ENCODE peak calls at places on chromosomes 1 and 21, in six cellular contexts. One of them, this sample, is unnamed. For H3K36me3 and H3K4me1, the result is how much of the 10 kb centered on the place peaks cover.

GRCh38 chr1:228454238-228454637 is 32.9 kb upstream of the RNF187 start:
- DNase-seq in prostate gland: no peak
- DNase-seq in heart left ventricle: no peak
- DNase-seq in left lung: no peak
- DNase-seq in fibroblast of lung: no peak
- DNase-seq in DND-41: no peak
- DNase-seq in this sample: no peak

GRCh38 chr21:25997788-25998611 is 172.6 kb downstream of the APP start:
- DNase-seq in heart left ventricle: no peak
- DNase-seq in prostate gland: peak
- DNase-seq in left lung: no peak
- DNase-seq in fibroblast of lung: no peak
- DNase-seq in DND-41: no peak
- DNase-seq in this sample: no peak

GRCh38 chr1:169105434-169106094 is 926 bp upstream of the ATP1B1 start:
- DNase-seq in fibroblast of lung: peak
- DNase-seq in left lung: peak
- DNase-seq in prostate gland: peak
- DNase-seq in heart left ventricle: peak
- DNase-seq in DND-41: peak
- DNase-seq in this sample: peak

GRCh38 chr1:6494627-6495026 is 3.2 kb upstream of the PLEKHG5 start:
- DNase-seq in DND-41: no peak
- DNase-seq in left lung: no peak
- DNase-seq in heart left ventricle: peak
- DNase-seq in prostate gland: no peak
- DNase-seq in fibroblast of lung: no peak
- DNase-seq in this sample: no peak

GRCh38 chr21:40512590-40512989 is 334.4 kb downstream of the DSCAM start:
- DNase-seq in left lung: no peak
- DNase-seq in prostate gland: no peak
- DNase-seq in heart left ventricle: no peak
- DNase-seq in DND-41: peak
- DNase-seq in fibroblast of lung: no peak
- DNase-seq in this sample: no peak

GRCh38 chr1:242691603-242691945 is 167.1 kb upstream of the PLD5 start:
- DNase-seq in prostate gland: no peak
- DNase-seq in fibroblast of lung: no peak
- DNase-seq in heart left ventricle: no peak
- DNase-seq in left lung: no peak
- DNase-seq in DND-41: no peak
- DNase-seq in this sample: no peak

GRCh38 chr1:173043253-173043652 is 7.5 kb downstream of the TNFSF18 start:
- DNase-seq in heart left ventricle: no peak
- DNase-seq in left lung: no peak
- DNase-seq in DND-41: no peak
- DNase-seq in fibroblast of lung: peak
- DNase-seq in prostate gland: no peak
- DNase-seq in this sample: no peak

GRCh38 chr1:210440081-210440480 is 111.4 kb downstream of the HHAT start:
- DNase-seq in heart left ventricle: no peak
- DNase-seq in DND-41: no peak
- DNase-seq in fibroblast of lung: peak
- DNase-seq in prostate gland: no peak
- DNase-seq in left lung: no peak
- DNase-seq in this sample: no peak

GRCh38 chr1:19621274-19621950 is 22.7 kb upstream of the NBL1 start:
- DNase-seq in heart left ventricle: no peak
- DNase-seq in left lung: no peak
- DNase-seq in prostate gland: no peak
- DNase-seq in fibroblast of lung: no peak
- DNase-seq in DND-41: no peak
- DNase-seq in this sample: no peak

GRCh38 chr1:236311040-236311439 is 29.3 kb upstream of the ERO1B start:
- DNase-seq in left lung: no peak
- DNase-seq in prostate gland: no peak
- DNase-seq in heart left ventricle: no peak
- DNase-seq in DND-41: no peak
- DNase-seq in fibroblast of lung: no peak
- DNase-seq in this sample: no peak

GRCh38 chr1:179169616-179170467 is 59.6 kb downstream of the ABL2 start:
- DNase-seq in left lung: no peak
- DNase-seq in fibroblast of lung: peak
- DNase-seq in DND-41: no peak
- DNase-seq in prostate gland: no peak
- DNase-seq in heart left ventricle: no peak
- DNase-seq in this sample: no peak

GRCh38 chr1:30707412-30708360 is 15.7 kb downstream of the MATN1 start:
- DNase-seq in prostate gland: peak
- DNase-seq in DND-41: peak
- DNase-seq in heart left ventricle: peak
- DNase-seq in left lung: peak
- DNase-seq in fibroblast of lung: peak
- DNase-seq in this sample: peak

GRCh38 chr1:23169727-23170335 is 1.2 kb upstream of the LUZP1 start:
- DNase-seq in fibroblast of lung: peak
- DNase-seq in heart left ventricle: peak
- DNase-seq in DND-41: no peak
- DNase-seq in left lung: peak
- DNase-seq in prostate gland: peak
- DNase-seq in this sample: no peak

GRCh38 chr1:76203132-76203531 is 128.6 kb downstream of the ST6GALNAC3 start:
- DNase-seq in DND-41: no peak
- DNase-seq in heart left ventricle: no peak
- DNase-seq in left lung: no peak
- DNase-seq in prostate gland: no peak
- DNase-seq in fibroblast of lung: no peak
- DNase-seq in this sample: no peak

GRCh38 chr1:44146536-44147361 is 5.3 kb upstream of the KLF18 start:
- DNase-seq in left lung: no peak
- DNase-seq in fibroblast of lung: no peak
- DNase-seq in DND-41: no peak
- DNase-seq in heart left ventricle: no peak
- DNase-seq in prostate gland: no peak
- DNase-seq in this sample: no peak

GRCh38 chr1:109631513-109632260 is 12.1 kb downstream of the AMPD2 start:
- DNase-seq in fibroblast of lung: no peak
- DNase-seq in prostate gland: peak
- DNase-seq in heart left ventricle: no peak
- DNase-seq in DND-41: no peak
- DNase-seq in left lung: no peak
- DNase-seq in this sample: no peak

GRCh38 chr1:227437495-227438008 is 119.3 kb upstream of the CDC42BPA start:
- DNase-seq in prostate gland: no peak
- DNase-seq in heart left ventricle: no peak
- DNase-seq in DND-41: no peak
- DNase-seq in fibroblast of lung: peak
- DNase-seq in left lung: no peak
- DNase-seq in this sample: no peak

GRCh38 chr1:153655333-153655732 is 3.2 kb upstream of the SNAPIN start:
- DNase-seq in left lung: no peak
- DNase-seq in DND-41: no peak
- DNase-seq in prostate gland: no peak
- DNase-seq in heart left ventricle: no peak
- DNase-seq in fibroblast of lung: no peak
- DNase-seq in this sample: no peak

GRCh38 chr1:34331527-34331926 is 154.8 kb downstream of the C1orf94 start:
- DNase-seq in prostate gland: no peak
- DNase-seq in fibroblast of lung: no peak
- DNase-seq in left lung: no peak
- DNase-seq in heart left ventricle: no peak
- DNase-seq in DND-41: no peak
- DNase-seq in this sample: no peak
- H3K36me3 ChIP-seq in prostate gland: under half
- H3K36me3 ChIP-seq in fibroblast of lung: under half
- H3K36me3 ChIP-seq in left lung: under half
- H3K36me3 ChIP-seq in heart left ventricle: under half
- H3K36me3 ChIP-seq in DND-41: under half
- H3K36me3 ChIP-seq in this sample: under half

GRCh38 chr1:53689736-53690401 is 49.1 kb downstream of the GLIS1 start:
- DNase-seq in left lung: no peak
- DNase-seq in prostate gland: no peak
- DNase-seq in DND-41: no peak
- DNase-seq in fibroblast of lung: peak
- DNase-seq in heart left ventricle: no peak
- DNase-seq in this sample: no peak
- H3K4me1 ChIP-seq in left lung: under half
- H3K4me1 ChIP-seq in prostate gland: under half
- H3K4me1 ChIP-seq in DND-41: under half
- H3K4me1 ChIP-seq in fibroblast of lung: under half
- H3K4me1 ChIP-seq in heart left ventricle: under half
- H3K4me1 ChIP-seq in this sample: under half

GRCh38 chr1:207814469-207814868 is 62.6 kb downstream of the CD46 start:
- DNase-seq in heart left ventricle: no peak
- DNase-seq in prostate gland: no peak
- DNase-seq in fibroblast of lung: no peak
- DNase-seq in left lung: no peak
- DNase-seq in DND-41: no peak
- DNase-seq in this sample: no peak

GRCh38 chr1:207813946-207814345 is 62.1 kb downstream of the CD46 start:
- DNase-seq in DND-41: no peak
- DNase-seq in heart left ventricle: no peak
- DNase-seq in fibroblast of lung: no peak
- DNase-seq in prostate gland: no peak
- DNase-seq in left lung: no peak
- DNase-seq in this sample: no peak

GRCh38 chr1:207815466-207815865 is 63.6 kb downstream of the CD46 start:
- DNase-seq in heart left ventricle: peak
- DNase-seq in left lung: no peak
- DNase-seq in fibroblast of lung: no peak
- DNase-seq in prostate gland: no peak
- DNase-seq in DND-41: no peak
- DNase-seq in this sample: no peak

GRCh38 chr1:207817166-207817565 is 65.3 kb downstream of the CD46 start:
- DNase-seq in DND-41: no peak
- DNase-seq in prostate gland: no peak
- DNase-seq in fibroblast of lung: no peak
- DNase-seq in left lung: no peak
- DNase-seq in heart left ventricle: peak
- DNase-seq in this sample: no peak

GRCh38 chr1:207815913-207816312 is 64.1 kb downstream of the CD46 start:
- DNase-seq in heart left ventricle: no peak
- DNase-seq in fibroblast of lung: peak
- DNase-seq in DND-41: peak
- DNase-seq in left lung: no peak
- DNase-seq in prostate gland: no peak
- DNase-seq in this sample: no peak
- H3K36me3 ChIP-seq in heart left ventricle: half or more
- H3K36me3 ChIP-seq in fibroblast of lung: under half
- H3K36me3 ChIP-seq in DND-41: half or more
- H3K36me3 ChIP-seq in left lung: half or more
- H3K36me3 ChIP-seq in prostate gland: under half
- H3K36me3 ChIP-seq in this sample: half or more

GRCh38 chr1:93607814-93608187 is 73.8 kb downstream of the BCAR3 start:
- DNase-seq in heart left ventricle: no peak
- DNase-seq in DND-41: no peak
- DNase-seq in prostate gland: no peak
- DNase-seq in fibroblast of lung: peak
- DNase-seq in left lung: no peak
- DNase-seq in this sample: no peak
- H3K4me1 ChIP-seq in heart left ventricle: under half
- H3K4me1 ChIP-seq in DND-41: under half
- H3K4me1 ChIP-seq in prostate gland: under half
- H3K4me1 ChIP-seq in fibroblast of lung: under half
- H3K4me1 ChIP-seq in left lung: under half
- H3K4me1 ChIP-seq in this sample: under half

GRCh38 chr1:207311888-207312603 is 9.4 kb upstream of the CD55 start:
- DNase-seq in left lung: no peak
- DNase-seq in heart left ventricle: no peak
- DNase-seq in DND-41: no peak
- DNase-seq in prostate gland: no peak
- DNase-seq in fibroblast of lung: no peak
- DNase-seq in this sample: no peak

GRCh38 chr1:207315435-207315834 is 6.0 kb upstream of the CD55 start:
- DNase-seq in left lung: no peak
- DNase-seq in heart left ventricle: no peak
- DNase-seq in DND-41: no peak
- DNase-seq in fibroblast of lung: no peak
- DNase-seq in prostate gland: no peak
- DNase-seq in this sample: no peak

GRCh38 chr1:207314836-207315235 is 6.6 kb upstream of the CD55 start:
- DNase-seq in DND-41: no peak
- DNase-seq in fibroblast of lung: no peak
- DNase-seq in prostate gland: no peak
- DNase-seq in heart left ventricle: no peak
- DNase-seq in left lung: no peak
- DNase-seq in this sample: no peak

GRCh38 chr1:207312604-207312920 is 8.9 kb upstream of the CD55 start:
- DNase-seq in prostate gland: no peak
- DNase-seq in DND-41: no peak
- DNase-seq in fibroblast of lung: no peak
- DNase-seq in heart left ventricle: no peak
- DNase-seq in left lung: no peak
- DNase-seq in this sample: no peak

GRCh38 chr1:207313131-207313530 is 8.3 kb upstream of the CD55 start:
- DNase-seq in left lung: no peak
- DNase-seq in fibroblast of lung: no peak
- DNase-seq in DND-41: no peak
- DNase-seq in heart left ventricle: no peak
- DNase-seq in prostate gland: no peak
- DNase-seq in this sample: no peak
- H3K36me3 ChIP-seq in left lung: under half
- H3K36me3 ChIP-seq in fibroblast of lung: under half
- H3K36me3 ChIP-seq in DND-41: under half
- H3K36me3 ChIP-seq in heart left ventricle: under half
- H3K36me3 ChIP-seq in prostate gland: under half
- H3K36me3 ChIP-seq in this sample: under half

DNA sequence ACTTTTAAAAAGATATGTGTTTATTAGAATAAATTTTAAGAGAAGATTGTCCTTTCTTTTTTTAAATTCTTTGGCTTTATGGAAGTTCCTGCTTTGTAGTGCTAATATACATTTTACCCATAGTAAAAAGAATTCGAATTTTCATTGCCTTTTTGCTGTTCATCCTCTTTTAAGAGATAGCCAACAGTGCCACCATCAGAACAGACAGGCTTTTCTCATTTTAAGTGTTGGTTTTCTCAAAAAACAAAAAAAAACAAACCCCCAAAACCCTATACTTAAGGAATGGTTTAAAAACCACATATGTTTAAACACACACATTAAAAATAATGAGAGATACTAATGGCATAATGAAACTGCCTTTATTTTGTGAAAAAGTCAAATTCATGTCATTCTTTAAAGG is 118.8 kb downstream of the NEK7 start:
- DNase-seq in fibroblast of lung: no peak
- DNase-seq in prostate gland: no peak
- DNase-seq in DND-41: no peak
- DNase-seq in left lung: no peak
- DNase-seq in heart left ventricle: no peak
- DNase-seq in this sample: no peak
- H3K4me1 ChIP-seq in fibroblast of lung: under half
- H3K4me1 ChIP-seq in prostate gland: under half
- H3K4me1 ChIP-seq in DND-41: under half
- H3K4me1 ChIP-seq in left lung: under half
- H3K4me1 ChIP-seq in heart left ventricle: under half
- H3K4me1 ChIP-seq in this sample: under half